ENCODE peak calls at places on chromosomes 11 and 22, in seven cellular contexts. D, O, W, J, N, L and E are unnamed samples.
A peak's percentile ranks its signal among the peaks of the same experiment; 100 is the strongest.

GRCh38 chr11:15565846-15566245 is 451.1 kb downstream of the INSC start:
- DNase-seq in N (no peak), J (no peak), D (no peak), L (no peak), O (peak; percentile 42), W (no peak), E (no peak)

GRCh38 chr11:130635937-130636336 is 187.5 kb downstream of the ADAMTS15 start:
- DNase-seq in D (no peak), W (peak; percentile 29), N (no peak), L (no peak), O (no peak), J (no peak), E (no peak)

GRCh38 chr22:50444663-50445062 is 30.2 kb downstream of the SBF1 start:
- DNase-seq in L (peak; percentile 44), N (no peak), W (peak; percentile 27), O (no peak), J (peak; percentile 68), D (no peak), E (no peak)

GRCh38 chr22:20398420-20398819 is 4.5 kb downstream of the ZNF74 start:
- DNase-seq in J (no peak), W (no peak), N (no peak), L (no peak), D (no peak), O (no peak), E (no peak)

GRCh38 chr11:70170596-70171210 is 32.4 kb upstream of the FADD start:
- DNase-seq in W (no peak), N (no peak), O (no peak), J (no peak), D (no peak), L (no peak), E (no peak)

GRCh38 chr11:110338684-110339083 is 42.3 kb upstream of the RDX start:
- DNase-seq in D (no peak), W (no peak), N (no peak), L (no peak), O (no peak), J (no peak), E (no peak)

GRCh38 chr22:30866216-30866615 is 102.4 kb downstream of the MORC2 start:
- DNase-seq in L (no peak), N (no peak), D (no peak), W (no peak), O (no peak), J (no peak), E (no peak)

GRCh38 chr22:46043339-46043738 is 66.4 kb upstream of the WNT7B start:
- DNase-seq in W (no peak), N (no peak), J (peak; percentile 39), O (no peak), D (no peak), L (no peak), E (peak; percentile 54)

GRCh38 chr11:21566521-21567100 is 626.3 kb upstream of the ANO5 start:
- DNase-seq in D (no peak), O (no peak), N (no peak), L (no peak), J (no peak), W (no peak), E (no peak)

GRCh38 chr11:126317681-126318641 is 14.1 kb downstream of the DCPS start:
- DNase-seq in N (peak; percentile 34), L (peak; percentile 88), J (peak; percentile 52), O (peak; percentile 79), W (no peak), D (no peak), E (peak; percentile 55)

GRCh38 chr11:134947556-134947955 is 535.5 kb upstream of the B3GAT1 start:
- DNase-seq in O (no peak), J (no peak), W (no peak), N (no peak), L (no peak), D (no peak), E (no peak)

GRCh38 chr11:61357233-61357893 is 4.3 kb downstream of the CYB561A3 start:
- DNase-seq in L (no peak), J (no peak), O (no peak), D (no peak), N (no peak), W (no peak), E (peak; percentile 86)

GRCh38 chr11:6362868-6363678 is 27.2 kb upstream of the SMPD1 start:
- DNase-seq in O (peak; percentile 79), D (peak; percentile 85), L (peak; percentile 81), J (peak; percentile 75), N (peak; percentile 45), W (peak; percentile 81), E (peak; percentile 86)

GRCh38 chr22:46596032-46596441 is 24.1 kb upstream of the GRAMD4 start:
- DNase-seq in J (no peak), N (no peak), W (no peak), D (no peak), L (peak; percentile 84), O (peak; percentile 63), E (peak; percentile 80)

GRCh38 chr11:124315052-124315451 is 1.3 kb upstream of the OR8D1 start:
- DNase-seq in W (no peak), O (no peak), N (no peak), D (peak; percentile 37), L (no peak), J (no peak), E (no peak)

GRCh38 chr11:38598413-38598812 is 2000.4 kb upstream of the RAG2 start:
- DNase-seq in D (no peak), N (no peak), L (no peak), W (no peak), O (no peak), J (no peak), E (no peak)

GRCh38 chr11:31487848-31488247 is 21.6 kb downstream of the IMMP1L start:
- DNase-seq in L (no peak), O (no peak), N (no peak), W (peak; percentile 68), D (peak; percentile 91), J (no peak), E (no peak)

GRCh38 chr11:131744847-131745246 is 374.4 kb downstream of the NTM start:
- DNase-seq in O (no peak), W (no peak), N (no peak), J (no peak), L (no peak), D (no peak), E (no peak)

GRCh38 chr11:98711011-98711410 is 309.7 kb upstream of the CNTN5 start:
- DNase-seq in L (peak; percentile 25), J (no peak), O (no peak), N (no peak), D (no peak), W (no peak), E (no peak)

GRCh38 chr11:75931124-75931523 is 116.1 kb downstream of the UVRAG start:
- DNase-seq in L (no peak), O (no peak), J (no peak), W (no peak), D (no peak), N (no peak), E (no peak)

GRCh38 chr22:47918276-47918928 is 1156.0 kb downstream of the TBC1D22A start:
- DNase-seq in O (no peak), N (peak; percentile 18), D (no peak), W (no peak), L (no peak), J (no peak), E (peak; percentile 89)

GRCh38 chr11:130455493-130456127 is 7.2 kb downstream of the ADAMTS15 start:
- DNase-seq in N (no peak), D (no peak), J (peak; percentile 59), O (no peak), L (no peak), W (no peak), E (no peak)

GRCh38 chr11:3939651-3940190 is 84.3 kb downstream of the STIM1 start:
- DNase-seq in W (no peak), N (no peak), J (no peak), O (no peak), D (no peak), L (no peak), E (no peak)

DNA sequence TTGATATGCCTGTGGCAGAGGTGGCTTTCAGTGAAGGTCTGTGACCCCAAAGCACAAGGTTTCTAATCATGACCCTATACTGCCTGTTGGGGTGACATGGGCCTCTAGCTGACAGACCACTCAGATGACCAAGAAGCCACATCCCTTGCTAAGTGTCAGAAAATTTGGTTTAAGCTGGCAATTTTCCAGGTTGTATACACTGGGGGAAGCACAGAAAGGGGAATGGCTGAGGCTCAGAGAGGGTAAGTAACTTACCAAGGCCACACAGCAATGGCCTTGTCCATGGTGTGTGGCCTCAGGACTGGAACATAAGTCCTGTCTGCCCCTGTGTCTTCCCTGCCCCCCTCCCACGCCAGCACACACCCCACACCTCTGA is 66.9 kb upstream of the PRDM11 start:
- DNase-seq in D (no peak), O (no peak), J (no peak), N (no peak), L (no peak), W (no peak), E (no peak)
- H3K27ac ChIP-seq in D (no peak overlapping the region), O (no peak overlapping the region), J (peak overlapping the region; percentile 24), N (peak overlapping the region; percentile 21), L (no peak overlapping the region), W (no peak overlapping the region), E (no peak overlapping the region)

DNA sequence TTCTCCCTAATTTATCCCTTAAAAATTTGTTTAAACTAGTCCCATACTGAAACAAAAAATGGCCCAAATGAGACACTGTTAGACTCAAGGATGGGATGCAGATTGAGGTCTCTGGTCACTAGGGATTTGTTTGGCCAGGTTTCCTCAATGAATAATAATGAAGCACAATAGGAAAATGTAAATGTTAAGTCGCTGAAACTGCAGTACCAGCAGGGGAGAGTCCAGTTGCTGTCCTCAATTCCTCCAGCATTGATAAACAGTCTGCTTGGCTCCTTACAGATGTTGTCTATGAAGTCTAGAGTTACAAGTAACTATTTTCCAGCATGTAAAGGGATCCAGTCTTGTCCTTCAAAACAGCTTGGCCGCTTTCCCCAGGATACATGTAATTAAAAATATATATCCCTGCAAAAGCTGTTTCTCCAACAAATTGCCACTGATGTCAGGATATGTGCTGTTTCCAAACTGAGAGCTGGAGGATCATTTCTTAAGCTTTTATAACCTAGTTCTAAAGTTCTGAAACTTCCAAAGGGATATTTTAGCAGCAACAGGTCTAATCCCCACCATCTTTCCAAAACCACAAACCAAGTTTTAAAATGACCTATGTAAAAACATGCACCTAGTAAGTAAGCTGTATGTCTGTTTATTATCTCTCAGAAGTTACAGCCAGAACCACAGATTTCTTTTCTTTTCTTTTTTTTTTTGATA is 2.1 kb downstream of the FZD4 start:
- DNase-seq in J (no peak), W (no peak), N (no peak), D (no peak), L (no peak), O (no peak), E (no peak)
- H3K4me1 ChIP-seq in J (peaks cover 9% of the 10 kb centered on the region), W (peaks cover 9% of the 10 kb centered on the region), N (peaks cover 5% of the 10 kb centered on the region), D (peaks cover 67% of the 10 kb centered on the region), L (peaks cover 6% of the 10 kb centered on the region), O (peaks cover 60% of the 10 kb centered on the region), E (peaks cover 51% of the 10 kb centered on the region)

GRCh38 chr22:37199839-37200161 is 11.8 kb upstream of the C1QTNF6 start:
- DNase-seq in W (no peak), D (no peak), L (no peak), N (no peak), O (no peak), J (no peak), E (no peak)
- H3K27ac ChIP-seq in W (peak overlapping the region; percentile 96), D (peak overlapping the region; percentile 88), L (no peak overlapping the region), N (peak overlapping the region; percentile 45), O (peak overlapping the region; percentile 93), J (peak overlapping the region; percentile 96), E (peak overlapping the region; percentile 96)

GRCh38 chr22:28497188-28497587 is 182.5 kb downstream of the TTC28 start:
- DNase-seq in N (no peak), L (no peak), J (no peak), W (no peak), D (no peak), O (no peak), E (no peak)

GRCh38 chr22:28500005-28500404 is 179.6 kb downstream of the TTC28 start:
- DNase-seq in N (no peak), O (no peak), L (no peak), W (no peak), J (no peak), D (no peak), E (no peak)

GRCh38 chr22:28498044-28498443 is 181.6 kb downstream of the TTC28 start:
- DNase-seq in J (no peak), D (no peak), N (no peak), O (no peak), L (no peak), W (no peak), E (no peak)
- H3K4me1 ChIP-seq in J (no peaks in the 10 kb centered on the region), D (no peaks in the 10 kb centered on the region), N (no peaks in the 10 kb centered on the region), O (no peaks in the 10 kb centered on the region), L (no peaks in the 10 kb centered on the region), W (peaks cover 10% of the 10 kb centered on the region), E (no peaks in the 10 kb centered on the region)